ENCODE peak calls at places on chromosomes 2 and 18, in four cellular contexts. Z is GM12891, J is HepG2, L is K562. W is an unnamed sample.

GRCh38 chr2:231483398-231484329 is 19.4 kb upstream of the NCL start:
- DNase-seq in J (no peak), L (no peak), Z (no peak), W (peak)

GRCh38 chr2:148813603-148814065 is 61.4 kb upstream of the KIF5C start:
- DNase-seq in J (no peak), Z (peak), L (peak), W (peak)

GRCh38 chr2:88669371-88670214 is 21.9 kb upstream of the RPIA start:
- DNase-seq in L (peak), J (peak), Z (no peak), W (no peak)

GRCh38 chr2:200658278-200658864 is 72.6 kb downstream of the AOX1 start:
- DNase-seq in L (no peak), J (no peak), Z (no peak), W (no peak)

GRCh38 chr2:150526827-150527226 is 39.4 kb upstream of the RND3 start:
- DNase-seq in Z (no peak), L (no peak), J (peak), W (no peak)

GRCh38 chr2:178386951-178387602 is 63.9 kb downstream of the PRKRA start:
- DNase-seq in Z (no peak), L (no peak), J (no peak), W (no peak)

GRCh38 chr2:174217883-174218282 is 30.4 kb downstream of the OLA1 start:
- DNase-seq in Z (no peak), J (no peak), L (no peak), W (no peak)

GRCh38 chr18:3607309-3608098 is 157.5 kb downstream of the TGIF1 start:
- DNase-seq in Z (no peak), L (no peak), J (no peak), W (no peak)

GRCh38 chr2:241061275-241061674 is 40.8 kb downstream of the MTERF4 start:
- DNase-seq in J (no peak), L (no peak), Z (no peak), W (no peak)

GRCh38 chr2:219352448-219353023 is 20.0 kb upstream of the RESP18 start:
- DNase-seq in L (peak), Z (peak), J (peak), W (no peak)

GRCh38 chr2:85702172-85702571 is 8.0 kb downstream of the GNLY start:
- DNase-seq in Z (no peak), L (no peak), J (no peak), W (no peak)

GRCh38 chr2:39431592-39432316 is 5.3 kb downstream of the MAP4K3 start:
- DNase-seq in Z (no peak), J (no peak), L (no peak), W (no peak)

GRCh38 chr2:199335502-199335901 is 122.2 kb downstream of the SATB2 start:
- DNase-seq in L (peak), J (no peak), Z (no peak), W (no peak)

GRCh38 chr2:213306320-213306942 is 22.2 kb downstream of the SPAG16 start:
- DNase-seq in L (no peak), J (no peak), Z (no peak), W (no peak)

GRCh38 chr2:194363295-194363694 is 1293.7 kb upstream of the SLC39A10 start:
- DNase-seq in Z (no peak), L (no peak), J (no peak), W (no peak)

GRCh38 chr2:191910518-191910917 is 63.6 kb upstream of the CAVIN2 start:
- DNase-seq in J (no peak), Z (no peak), L (no peak), W (no peak)

GRCh38 chr2:223055140-223055539 is 3.1 kb downstream of the KCNE4 start:
- DNase-seq in L (peak), J (no peak), Z (no peak), W (no peak)

GRCh38 chr2:197191177-197191947 is 119.2 kb downstream of the ANKRD44 start:
- DNase-seq in Z (no peak), J (peak), L (peak), W (no peak)

DNA sequence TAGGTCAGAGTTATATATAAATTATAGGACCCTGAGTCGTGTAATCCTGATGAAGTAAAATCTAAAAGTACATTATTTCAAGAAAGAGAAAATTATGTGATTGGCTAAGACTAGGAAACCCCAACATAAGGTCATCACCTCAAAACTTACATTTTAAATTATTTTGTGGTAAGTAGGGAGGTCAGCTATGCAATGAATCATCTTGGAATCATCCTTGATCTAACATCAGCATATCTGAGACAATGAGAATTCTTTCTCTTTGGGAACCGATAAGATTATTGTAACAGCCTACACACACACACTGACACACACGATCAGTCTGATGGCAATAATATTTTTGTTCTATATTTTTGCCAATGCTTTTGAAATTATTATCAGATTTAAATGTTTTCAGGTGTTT is 904.8 kb upstream of the CHAC2 start:
- DNase-seq in L (no peak), J (no peak), Z (no peak), W (no peak)
- TF ChIP-seq TAF1 in L (no peak), J (no peak), Z (no peak), W (no peak)

GRCh38 chr2:234251326-234252271 is 201.1 kb downstream of the SPP2 start:
- DNase-seq in L (no peak), Z (no peak), J (peak), W (no peak)
- TF ChIP-seq POLR2AphosphoS5 in L (no peak), Z (no peak), J (no peak), W (no peak)

DNA sequence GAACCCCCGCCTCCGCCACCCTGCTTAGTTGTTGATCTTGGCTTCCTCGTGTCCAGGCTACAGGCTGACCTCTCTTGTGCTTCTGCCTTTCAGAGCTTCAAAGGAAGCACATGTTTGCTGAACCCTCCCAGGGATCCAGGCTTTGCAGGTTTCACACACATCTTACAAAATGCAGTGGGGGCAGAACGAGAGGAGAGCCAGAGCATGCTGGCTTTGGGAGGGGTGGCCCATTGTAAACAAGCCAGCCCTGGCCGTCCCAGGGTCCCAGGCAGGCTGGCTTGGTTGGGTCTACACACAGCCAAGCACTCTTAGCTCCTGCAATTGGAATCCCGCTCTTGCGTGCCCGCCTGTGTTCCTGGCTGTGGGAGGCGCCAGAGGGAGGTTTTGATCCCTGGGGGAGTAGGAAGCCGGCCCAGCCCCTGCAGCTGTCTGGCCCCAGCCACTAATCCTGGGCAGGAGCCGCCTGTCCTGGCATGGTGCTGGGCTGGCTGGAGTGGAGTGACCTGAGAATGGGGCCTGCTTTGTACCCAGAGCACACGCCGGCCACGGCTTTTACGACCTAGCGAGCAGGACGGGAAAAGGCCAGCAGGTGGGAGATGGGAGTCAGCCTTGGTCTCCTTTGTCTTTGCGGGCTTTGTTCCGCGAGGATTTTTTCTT is 53.9 kb downstream of the SH3BP4 start:
- DNase-seq in Z (no peak), J (peak), L (peak), W (no peak)
- TF ChIP-seq TAF1 in Z (no peak), J (no peak), L (no peak), W (no peak)

GRCh38 chr2:73252238-73253027 is 18.3 kb downstream of the CCT7 start:
- DNase-seq in J (no peak), L (no peak), Z (no peak), W (no peak)
- TF ChIP-seq POLR2AphosphoS5 in J (no peak), L (no peak), Z (no peak), W (no peak)

DNA sequence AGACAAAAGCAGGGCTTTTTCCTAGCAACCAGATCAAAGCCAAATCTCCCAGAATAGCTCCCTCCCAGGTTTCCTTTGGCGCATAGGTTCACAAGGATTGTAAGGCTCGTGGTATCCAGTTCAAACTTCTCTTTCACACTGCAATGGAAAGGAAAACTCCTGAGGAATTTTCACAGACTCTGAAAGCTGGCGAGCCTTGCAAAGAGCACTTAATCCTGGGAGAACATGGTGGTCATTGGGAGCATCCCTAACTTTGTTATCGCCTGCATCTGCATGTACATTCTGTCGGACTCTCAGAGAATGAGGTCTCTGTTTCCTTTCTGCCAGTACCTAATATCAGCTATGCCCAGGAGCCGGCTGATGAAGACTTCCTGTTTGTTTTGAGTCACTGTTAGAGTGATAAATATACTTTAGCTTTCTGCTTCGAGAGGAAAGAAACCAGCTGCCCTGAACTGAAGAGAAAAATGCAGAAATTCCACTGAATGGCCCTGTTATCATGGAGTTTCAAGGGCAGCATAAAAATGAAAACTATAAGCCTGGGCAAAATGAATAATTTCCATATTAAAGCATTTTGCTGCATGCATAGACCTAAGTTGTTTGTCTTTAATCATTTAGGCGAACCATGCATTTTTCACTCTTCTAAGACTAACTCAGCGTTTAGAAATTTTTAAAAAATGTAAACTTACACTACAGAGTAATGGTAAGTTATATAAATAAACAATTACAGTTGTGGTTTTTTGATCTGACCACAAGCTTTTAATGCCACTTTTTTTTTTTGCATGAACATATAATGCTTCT is 76.4 kb upstream of the ZEB2 start:
- DNase-seq in J (peak), L (peak), Z (no peak), W (no peak)
- TF ChIP-seq TAF1 in J (no peak), L (no peak), Z (no peak), W (no peak)

DNA sequence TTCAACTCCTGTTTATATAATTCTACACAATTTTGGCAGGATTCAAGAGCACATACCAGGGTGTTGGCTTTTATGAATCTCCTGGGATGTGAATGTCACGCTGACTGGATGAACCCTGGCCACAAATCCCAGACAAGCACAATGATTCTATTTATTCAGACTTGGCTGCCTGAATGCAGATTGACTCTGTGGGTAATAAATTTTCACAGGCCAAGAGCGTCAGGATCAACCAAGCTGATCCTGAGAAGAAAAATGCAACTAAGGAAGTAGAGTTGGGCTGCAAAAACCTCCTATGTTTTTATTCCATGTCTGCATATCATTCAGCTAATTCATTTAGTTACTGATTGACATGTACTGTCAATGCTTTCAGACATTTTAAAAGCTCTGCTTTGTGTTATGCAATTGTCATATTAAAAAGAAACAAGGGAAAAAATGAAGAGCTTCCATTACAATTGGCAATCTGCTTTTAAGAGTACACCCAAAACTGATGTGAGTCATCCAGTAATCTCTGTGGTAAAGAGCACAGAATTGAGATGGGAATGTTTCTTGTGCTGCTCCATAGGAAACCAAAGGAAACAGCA is 173.0 kb upstream of the REV1 start:
- DNase-seq in J (no peak), L (no peak), Z (no peak), W (no peak)
- TF ChIP-seq POLR2AphosphoS5 in J (no peak), L (no peak), Z (no peak), W (no peak)

GRCh38 chr18:13577091-13577697 is 149.2 kb downstream of the FAM210A start:
- DNase-seq in Z (peak), J (no peak), L (no peak), W (peak)
- TF ChIP-seq TAF1 in Z (peak), J (no peak), L (no peak), W (peak)

GRCh38 chr2:143807677-143808076 is 678.5 kb downstream of the ARHGAP15 start:
- DNase-seq in J (peak), L (no peak), Z (no peak), W (no peak)
- TF ChIP-seq POLR2AphosphoS5 in J (no peak), L (no peak), Z (no peak), W (no peak)

W was measured in GM12892.